ENCODE peak calls at places on chromosomes 3 and 15, in six cellular contexts. E is HuH-7.5; N is NB4; O is neuronal stem cell; X is NCI-H1092; F is stimulated activated naive CD4-positive, alpha-beta T cell treated with Interleukin-2 at 50 U/mL for 16 hours. J is an unnamed sample.

GRCh38 chr3:40079203-40079844 is 230.2 kb upstream of the EIF1B start:
- DNase-seq in N (no peak), X (no peak), E (no peak), F (no peak), O (no peak), J (no peak)

GRCh38 chr15:46059921-46060565 is 425.2 kb downstream of the SQOR start:
- DNase-seq in E (no peak), F (no peak), X (no peak), O (no peak), N (no peak), J (no peak)

GRCh38 chr15:63191895-63192603 is 2.6 kb downstream of the RAB8B start:
- DNase-seq in E (no peak), O (no peak), N (peak; percentile 57), F (peak; percentile 30), X (no peak), J (no peak)

GRCh38 chr15:75065467-75065850 is 42.1 kb downstream of the PPCDC start:
- DNase-seq in F (no peak), N (no peak), O (no peak), X (peak; percentile 50), E (no peak), J (no peak)

GRCh38 chr3:134291300-134292254 is 40.9 kb upstream of the RYK start:
- DNase-seq in X (peak; percentile 38), E (no peak), O (no peak), N (no peak), F (no peak), J (no peak)

GRCh38 chr3:173993299-173993698 is 595.8 kb downstream of the NLGN1 start:
- DNase-seq in O (no peak), X (no peak), E (no peak), N (peak; percentile 8), F (no peak), J (no peak)

GRCh38 chr3:146131616-146132410 is 29.2 kb downstream of the PLOD2 start:
- DNase-seq in O (no peak), X (no peak), F (no peak), E (no peak), N (no peak), J (no peak)

GRCh38 chr3:122890077-122890484 is 95.2 kb downstream of the SLC49A4 start:
- DNase-seq in F (no peak), O (peak; percentile 35), E (no peak), N (peak; percentile 34), X (no peak), J (no peak)

GRCh38 chr15:66424963-66425612 is 38.4 kb downstream of the MAP2K1 start:
- DNase-seq in O (no peak), N (no peak), X (no peak), F (no peak), E (no peak), J (no peak)

GRCh38 chr15:73884159-73884558 is 10.8 kb downstream of the TBC1D21 start:
- DNase-seq in X (no peak), F (no peak), O (no peak), N (no peak), E (no peak), J (no peak)

GRCh38 chr3:110579841-110580550 is 491.6 kb upstream of the NECTIN3 start:
- DNase-seq in E (no peak), N (no peak), O (no peak), X (no peak), F (no peak), J (no peak)

GRCh38 chr3:4512895-4513616 is 19.9 kb downstream of the ITPR1 start:
- DNase-seq in N (no peak), E (no peak), X (no peak), F (no peak), O (no peak), J (no peak)

GRCh38 chr3:161474139-161474538 is 22.5 kb upstream of the OTOL1 start:
- DNase-seq in O (no peak), N (peak; percentile 17), F (no peak), X (no peak), E (no peak), J (no peak)

GRCh38 chr3:191476053-191476787 is 15.3 kb downstream of the PYDC2 start:
- DNase-seq in F (no peak), E (no peak), O (no peak), X (no peak), N (no peak), J (no peak)

GRCh38 chr15:73335471-73335870 is 33.3 kb downstream of the HCN4 start:
- DNase-seq in O (no peak), F (no peak), E (no peak), X (no peak), N (no peak), J (no peak)

GRCh38 chr3:188711898-188712256 is 459.9 kb upstream of the TPRG1 start:
- DNase-seq in F (no peak), O (no peak), E (no peak), N (no peak), X (no peak), J (no peak)

GRCh38 chr15:71109130-71109529 is 6.1 kb upstream of the THSD4 start:
- DNase-seq in X (no peak), O (no peak), F (no peak), E (no peak), N (no peak), J (no peak)

GRCh38 chr15:34644851-34645250 is 61.4 kb upstream of the GOLGA8B start:
- DNase-seq in F (no peak), O (no peak), E (no peak), X (no peak), N (no peak), J (no peak)

GRCh38 chr3:101017048-101017447 is 23.8 kb upstream of the ABI3BP start:
- DNase-seq in X (no peak), N (no peak), E (no peak), O (no peak), F (no peak), J (no peak)

GRCh38 chr3:159795776-159796175 is 192.9 kb upstream of the IL12A start:
- DNase-seq in F (no peak), E (no peak), O (no peak), X (no peak), N (no peak), J (no peak)

GRCh38 chr3:58612825-58613224 is 35.6 kb upstream of the FAM107A start:
- DNase-seq in N (no peak), O (no peak), F (no peak), E (no peak), X (no peak), J (no peak)

GRCh38 chr3:164903820-164904451 is 174.4 kb downstream of the SI start:
- DNase-seq in F (no peak), O (no peak), N (no peak), X (no peak), E (no peak), J (no peak)

GRCh38 chr15:46660096-46660842 is 1025.4 kb downstream of the SQOR start:
- DNase-seq in F (no peak), X (no peak), N (no peak), O (no peak), E (no peak), J (no peak)

J was measured in vagina.